ENCODE peak calls at places on chromosomes 2 and 18, in ten cellular contexts. M is left lung; G is mucosa of gallbladder; U is A172; S is HEK293T; E is AG09309; C is uterus; O is G401; H is activated CD8-positive, alpha-beta memory T cell treated with anti-CD3 and anti-CD28 coated beads for 1 hour; F is NCI-H2029. K is an unnamed sample.

GRCh38 chr2:229408356-229408755 is 137.3 kb upstream of the PID1 start:
- DNase-seq in F (no peak), E (peak; percentile 75), H (no peak), U (peak; percentile 98), C (peak; percentile 82), O (no peak), G (peak; percentile 80), S (no peak), M (peak; percentile 58), K (no peak)

GRCh38 chr2:18784245-18784644 is 194.9 kb upstream of the NT5C1B start:
- DNase-seq in E (no peak), H (no peak), S (no peak), C (no peak), M (no peak), F (no peak), U (no peak), G (no peak), O (no peak), K (no peak)

GRCh38 chr18:59068672-59069071 is 71.0 kb upstream of the SEC11C start:
- DNase-seq in H (no peak), C (no peak), M (no peak), U (no peak), G (no peak), S (no peak), E (no peak), O (no peak), F (no peak), K (no peak)

GRCh38 chr2:190216829-190217228 is 102.8 kb downstream of the HIBCH start:
- DNase-seq in O (no peak), M (no peak), E (no peak), H (no peak), G (no peak), U (peak; percentile 22), F (peak; percentile 81), S (peak; percentile 16), C (peak; percentile 35), K (peak; percentile 25)

GRCh38 chr18:6373187-6373586 is 41.5 kb downstream of the L3MBTL4 start:
- DNase-seq in O (no peak), F (no peak), G (no peak), E (no peak), C (no peak), S (no peak), U (no peak), H (no peak), M (no peak), K (no peak)

GRCh38 chr18:36035253-36035652 is 32.1 kb downstream of the RPRD1A start:
- DNase-seq in S (no peak), C (no peak), E (no peak), U (peak; percentile 5), H (no peak), G (no peak), O (no peak), F (peak; percentile 35), M (no peak), K (peak; percentile 56)

GRCh38 chr2:216700088-216700567 is 4.8 kb upstream of the IGFBP5 start:
- DNase-seq in H (no peak), E (no peak), F (no peak), S (peak; percentile 26), U (no peak), G (no peak), M (no peak), O (no peak), C (no peak), K (peak; percentile 92)

GRCh38 chr18:28041366-28041765 is 135.6 kb downstream of the CDH2 start:
- DNase-seq in E (peak; percentile 67), U (no peak), C (no peak), G (no peak), H (no peak), O (peak; percentile 58), M (no peak), S (no peak), F (no peak), K (no peak)

GRCh38 chr2:191789791-191790190 is 57.1 kb downstream of the CAVIN2 start:
- DNase-seq in C (no peak), G (no peak), H (no peak), U (no peak), O (no peak), F (no peak), M (no peak), E (no peak), S (no peak), K (no peak)

GRCh38 chr2:27281855-27282559 is at the start of gene TRIM54:
- DNase-seq in H (no peak), C (no peak), S (no peak), M (no peak), U (no peak), G (no peak), E (no peak), F (no peak), O (no peak), K (no peak)

GRCh38 chr18:58862404-58862803 is 2.3 kb upstream of the ZNF532 start:
- DNase-seq in U (no peak), G (no peak), S (no peak), O (no peak), F (no peak), E (no peak), H (no peak), M (no peak), C (no peak), K (peak; percentile 76)

GRCh38 chr2:84768840-84769239 is 112.0 kb downstream of the TRABD2A start:
- DNase-seq in M (no peak), C (no peak), F (no peak), E (no peak), O (no peak), H (no peak), S (no peak), G (no peak), U (no peak), K (no peak)

GRCh38 chr2:120439637-120440384 is 93.9 kb downstream of the INHBB start:
- DNase-seq in M (no peak), F (no peak), G (no peak), O (no peak), E (no peak), S (no peak), U (no peak), H (no peak), C (no peak), K (no peak)

GRCh38 chr18:29962579-29962978 is 1080.0 kb downstream of the DSC3 start:
- DNase-seq in G (no peak), O (no peak), E (no peak), S (no peak), C (no peak), F (no peak), M (no peak), H (no peak), U (peak; percentile 6), K (no peak)

GRCh38 chr2:119823734-119824334 is 64.1 kb downstream of the PTPN4 start:
- DNase-seq in F (no peak), C (no peak), G (no peak), U (peak; percentile 42), M (no peak), H (no peak), O (peak; percentile 46), S (peak; percentile 45), E (peak; percentile 10), K (no peak)

GRCh38 chr2:216119986-216120385 is 10.8 kb downstream of the XRCC5 start:
- DNase-seq in H (no peak), E (no peak), U (no peak), C (no peak), O (no peak), G (no peak), M (no peak), F (no peak), S (no peak), K (peak; percentile 95)

GRCh38 chr2:241733391-241734207 is 831 bp upstream of the D2HGDH start:
- DNase-seq in M (no peak), E (no peak), H (no peak), F (no peak), O (peak; percentile 10), U (no peak), G (no peak), S (no peak), C (no peak), K (no peak)

GRCh38 chr2:220144411-220144810 is 517.0 kb downstream of the SLC4A3 start:
- DNase-seq in M (no peak), O (no peak), F (no peak), S (no peak), E (no peak), H (no peak), U (peak; percentile 31), C (no peak), G (no peak), K (no peak)

GRCh38 chr2:11417946-11418585 is 47.9 kb downstream of the E2F6 start:
- DNase-seq in E (no peak), H (no peak), U (no peak), C (no peak), G (no peak), O (no peak), M (no peak), S (peak; percentile 40), F (no peak), K (no peak)

GRCh38 chr2:170177950-170178781 is at the start of gene MYO3B:
- DNase-seq in F (peak; percentile 27), C (no peak), E (peak; percentile 46), M (no peak), H (no peak), S (no peak), G (no peak), U (peak; percentile 49), O (no peak), K (peak; percentile 52)

K was measured in DMS79 treated with DMSO at 0.1 percent for 48 hours.